ENCODE peak calls at places on chromosome 3, in four cellular contexts. Y is left cardiac atrium, U is nephron progenitor cell, A is mesenchymal stem cell. W is an unnamed sample.

GRCh38 chr3:52310861-52311566 is 5.1 kb upstream of the DNAH1 start:
- DNase-seq in A (no peak), U (no peak), Y (no peak), W (no peak)

GRCh38 chr3:129003578-129004112 is 2.5 kb downstream of the EFCC1 start:
- DNase-seq in Y (no peak), A (no peak), U (peak; percentile 37), W (no peak)

GRCh38 chr3:158347966-158348365 is 223.0 kb upstream of the MLF1 start:
- DNase-seq in Y (no peak), U (no peak), A (no peak), W (no peak)

GRCh38 chr3:148026009-148026588 is 616.9 kb downstream of the ZIC1 start:
- DNase-seq in Y (no peak), A (no peak), U (no peak), W (no peak)

GRCh38 chr3:49469037-49469875 is 811 bp upstream of the DAG1 start:
- DNase-seq in Y (peak; percentile 85), A (peak; percentile 90), U (peak; percentile 71), W (peak; percentile 78)

GRCh38 chr3:151769175-151769574 is 35.4 kb downstream of the AADACL2 start:
- DNase-seq in Y (no peak), U (no peak), A (no peak), W (no peak)

GRCh38 chr3:195847061-195847950 is 35.6 kb upstream of the MUC4 start:
- DNase-seq in U (no peak), Y (no peak), A (peak; percentile 60), W (no peak)

GRCh38 chr3:23728651-23729117 is 77.1 kb upstream of the UBE2E1 start:
- DNase-seq in U (no peak), Y (no peak), A (peak; percentile 58), W (no peak)

GRCh38 chr3:21705769-21706168 is 45.2 kb downstream of the ZNF385D start:
- DNase-seq in U (no peak), Y (peak; percentile 47), A (no peak), W (no peak)

GRCh38 chr3:186931487-186932280 is 1.4 kb downstream of the ST6GAL1 start:
- DNase-seq in A (peak; percentile 49), Y (peak; percentile 66), U (peak; percentile 43), W (no peak)

GRCh38 chr3:24316887-24317383 is 177.7 kb downstream of the THRB start:
- DNase-seq in A (peak; percentile 41), Y (no peak), U (no peak), W (no peak)

GRCh38 chr3:47394140-47394855 is 13.5 kb downstream of the PTPN23 start:
- DNase-seq in U (peak; percentile 27), A (peak; percentile 56), Y (no peak), W (no peak)

GRCh38 chr3:29067014-29067413 is 213.9 kb upstream of the RBMS3 start:
- DNase-seq in U (no peak), A (peak; percentile 24), Y (no peak), W (no peak)

GRCh38 chr3:134609821-134610454 is 40.9 kb downstream of the KY start:
- DNase-seq in Y (no peak), U (peak; percentile 21), A (no peak), W (no peak)

GRCh38 chr3:33884204-33884561 is 85.8 kb downstream of the PDCD6IP start:
- DNase-seq in U (no peak), Y (peak; percentile 36), A (no peak), W (peak; percentile 46)

GRCh38 chr3:71728632-71729342 is 3.6 kb upstream of the EIF4E3 start:
- DNase-seq in A (peak; percentile 56), Y (no peak), U (no peak), W (no peak)

GRCh38 chr3:11271986-11272904 is at the start of gene ATG7:
- DNase-seq in A (peak; percentile 96), Y (peak; percentile 99), U (peak; percentile 98), W (peak; percentile 93)

GRCh38 chr3:41159581-41160189 is 39.6 kb upstream of the CTNNB1 start:
- DNase-seq in Y (no peak), A (peak; percentile 40), U (no peak), W (no peak)

GRCh38 chr3:130621824-130622223 is 104.8 kb downstream of the COL6A6 start:
- DNase-seq in U (no peak), A (no peak), Y (no peak), W (no peak)

GRCh38 chr3:168847293-168847883 is 751.7 kb upstream of the GOLIM4 start:
- DNase-seq in Y (no peak), A (peak; percentile 47), U (peak; percentile 12), W (peak; percentile 27)

GRCh38 chr3:132622756-132623155 is 25.7 kb downstream of the ACKR4 start:
- DNase-seq in U (no peak), Y (no peak), A (no peak), W (no peak)

GRCh38 chr3:159458010-159458409 is 530.6 kb upstream of the IL12A start:
- DNase-seq in Y (no peak), A (peak; percentile 55), U (no peak), W (peak; percentile 56)

GRCh38 chr3:33417051-33417673 is 23.0 kb downstream of the UBP1 start:
- DNase-seq in U (no peak), Y (no peak), A (peak; percentile 46), W (no peak)

GRCh38 chr3:185943363-185944106 is 5.7 kb upstream of the TRA2B start:
- DNase-seq in Y (peak; percentile 85), U (peak; percentile 85), A (peak; percentile 87), W (peak; percentile 82)

GRCh38 chr3:45165497-45166282 is 19.5 kb upstream of the CDCP1 start:
- DNase-seq in Y (no peak), U (no peak), A (no peak), W (no peak)

GRCh38 chr3:10697918-10698317 is 118.1 kb upstream of the SLC6A11 start:
- DNase-seq in Y (no peak), A (no peak), U (no peak), W (no peak)